ENCODE peak calls at places on chromosomes 5 and 9, in five cellular contexts. E is mucosa of gallbladder, D is HEK293T, C is stomach, J is pancreas. W is an unnamed sample.

GRCh38 chr5:87410941-87411340 is 1.8 kb downstream of the CCNH start:
- DNase-seq in E (no peak), D (no peak), C (no peak), J (no peak), W (no peak)

GRCh38 chr5:6803981-6804550 is 90.8 kb downstream of the TENT4A start:
- DNase-seq in E (no peak), D (no peak), C (no peak), J (no peak), W (no peak)

GRCh38 chr5:81310402-81311063 is 9.1 kb downstream of the ZCCHC9 start:
- DNase-seq in E (no peak), D (no peak), C (no peak), J (no peak), W (no peak)

GRCh38 chr5:142888469-142889085 is 118.4 kb downstream of the ARHGAP26 start:
- DNase-seq in E (no peak), D (peak), C (no peak), J (no peak), W (peak)

GRCh38 chr5:106639488-106639887 is 1031.2 kb downstream of the EFNA5 start:
- DNase-seq in E (no peak), D (no peak), C (no peak), J (no peak), W (no peak)

GRCh38 chr5:17727212-17727611 is 93.0 kb downstream of the TAF11L14 start:
- DNase-seq in E (no peak), D (no peak), C (no peak), J (no peak), W (peak)

GRCh38 chr5:60340965-60341471 is 358.9 kb downstream of the DEPDC1B start:
- DNase-seq in E (no peak), D (no peak), C (no peak), J (no peak), W (no peak)

GRCh38 chr5:178453224-178453623 is 137.0 kb downstream of the COL23A1 start:
- DNase-seq in E (no peak), D (no peak), C (peak), J (no peak), W (peak)

GRCh38 chr5:133406632-133407276 is 205.6 kb downstream of the FSTL4 start:
- DNase-seq in E (no peak), D (no peak), C (no peak), J (no peak), W (no peak)

GRCh38 chr9:126376311-126376902 is 49.8 kb downstream of the MVB12B start:
- DNase-seq in E (no peak), D (no peak), C (no peak), J (no peak), W (no peak)

GRCh38 chr5:20554001-20554400 is 566.0 kb upstream of the CDH18 start:
- DNase-seq in E (no peak), D (no peak), C (no peak), J (no peak), W (no peak)

GRCh38 chr5:1413611-1414241 is 31.5 kb downstream of the SLC6A3 start:
- DNase-seq in E (no peak), D (no peak), C (no peak), J (peak), W (no peak)

GRCh38 chr5:151480859-151481258 is 33.5 kb downstream of the SLC36A1 start:
- DNase-seq in E (no peak), D (no peak), C (no peak), J (no peak), W (peak)

GRCh38 chr5:73928486-73928885 is 302.5 kb downstream of the ARHGEF28 start:
- DNase-seq in E (no peak), D (no peak), C (no peak), J (no peak), W (no peak)

GRCh38 chr9:84667571-84668203 is 1.8 kb upstream of the NTRK2 start:
- DNase-seq in E (no peak), D (peak), C (no peak), J (no peak), W (peak)

W was measured in bronchial epithelial cell.